ENCODE peak calls at places on chromosomes 12 and 14, in ten cellular contexts. H, Z, C, Y, G, F, Q, B, K and I are unnamed samples.

GRCh38 chr12:58703911-58704310 is 216.4 kb downstream of the LRIG3 start:
- DNase-seq in H (no peak), Z (no peak), C (no peak), Y (no peak), G (no peak), F (no peak), Q (no peak), B (no peak), K (no peak), I (no peak)

GRCh38 chr12:57299514-57300016 is 48.6 kb upstream of the STAC3 start:
- DNase-seq in H (no peak), Z (no peak), C (no peak), Y (no peak), G (no peak), F (peak), Q (no peak), B (no peak), K (no peak), I (no peak)

GRCh38 chr12:58069268-58069967 is 128.1 kb downstream of the ATP23 start:
- DNase-seq in H (no peak), Z (no peak), C (no peak), Y (no peak), G (no peak), F (peak), Q (no peak), B (no peak), K (no peak), I (no peak)

GRCh38 chr14:99287269-99287942 is 15.4 kb upstream of the BCL11B start:
- DNase-seq in H (no peak), Z (no peak), C (no peak), Y (peak), G (no peak), F (peak), Q (no peak), B (no peak), K (no peak), I (no peak)

GRCh38 chr12:52171950-52172512 is 19.8 kb downstream of the KRT80 start:
- DNase-seq in H (no peak), Z (no peak), C (no peak), Y (no peak), G (no peak), F (peak), Q (no peak), B (no peak), K (no peak), I (no peak)

GRCh38 chr12:82314406-82314892 is 43.7 kb downstream of the CCDC59 start:
- DNase-seq in H (no peak), Z (no peak), C (no peak), Y (no peak), G (no peak), F (no peak), Q (no peak), B (no peak), K (no peak), I (peak)

GRCh38 chr12:87995581-87996178 is 33.5 kb downstream of the C12orf50 start:
- DNase-seq in H (peak), Z (peak), C (peak), Y (peak), G (peak), F (peak), Q (peak), B (peak), K (no peak), I (peak)

GRCh38 chr14:77083082-77083481 is 15.0 kb upstream of the CIPC start:
- DNase-seq in H (no peak), Z (no peak), C (no peak), Y (no peak), G (no peak), F (no peak), Q (no peak), B (no peak), K (no peak), I (no peak)

GRCh38 chr12:85138833-85139232 is 102.7 kb downstream of the LRRIQ1 start:
- DNase-seq in H (no peak), Z (no peak), C (no peak), Y (no peak), G (no peak), F (peak), Q (no peak), B (no peak), K (no peak), I (no peak)

GRCh38 chr14:99194136-99194535 is 77.9 kb downstream of the BCL11B start:
- DNase-seq in H (no peak), Z (no peak), C (no peak), Y (no peak), G (no peak), F (no peak), Q (no peak), B (no peak), K (no peak), I (no peak)

GRCh38 chr12:1531160-1531653 is 63.2 kb downstream of the FBXL14 start:
- DNase-seq in H (no peak), Z (no peak), C (peak), Y (no peak), G (no peak), F (no peak), Q (no peak), B (no peak), K (no peak), I (no peak)